ENCODE peak calls at places on chromosomes 16 and 17, in five cellular contexts. E is HepG2, K is GM12878, B is SK-N-SH, Y is K562. N is an unnamed sample.

GRCh38 chr17:10754109-10754508 is 24.3 kb upstream of the TMEM220 start:
- DNase-seq in E (peak; percentile 39), K (no peak), B (peak; percentile 65), Y (peak; percentile 18), N (peak; percentile 51)

GRCh38 chr16:676565-677297 is 1.3 kb downstream of the RHBDL1 start:
- DNase-seq in E (no peak), K (no peak), B (no peak), Y (no peak), N (no peak)

GRCh38 chr16:17817943-17818342 is 347.2 kb upstream of the XYLT1 start:
- DNase-seq in E (no peak), K (no peak), B (no peak), Y (no peak), N (no peak)

GRCh38 chr16:4330277-4330882 is 14.5 kb downstream of the GLIS2 start:
- DNase-seq in E (peak; percentile 51), K (no peak), B (peak; percentile 94), Y (peak; percentile 81), N (no peak)

GRCh38 chr17:60720763-60721531 is 43.3 kb downstream of the BCAS3 start:
- DNase-seq in E (peak; percentile 64), K (peak; percentile 24), B (peak; percentile 66), Y (peak; percentile 72), N (peak; percentile 60)

GRCh38 chr16:88671806-88672205 is 8.9 kb upstream of the MVD start:
- DNase-seq in E (no peak), K (no peak), B (no peak), Y (no peak), N (no peak)

GRCh38 chr17:2084766-2085647 is 30.1 kb downstream of the HIC1 start:
- DNase-seq in E (peak; percentile 41), K (no peak), B (peak; percentile 73), Y (no peak), N (no peak)

GRCh38 chr16:87945351-87946042 is 5.7 kb upstream of the BANP start:
- DNase-seq in E (no peak), K (no peak), B (peak; percentile 90), Y (no peak), N (peak; percentile 90)

GRCh38 chr16:88857728-88858339 is 907 bp downstream of the TRAPPC2L start:
- DNase-seq in E (peak; percentile 75), K (no peak), B (peak; percentile 88), Y (peak; percentile 89), N (peak; percentile 55)

GRCh38 chr16:86862596-86862995 is 284.2 kb downstream of the FOXL1 start:
- DNase-seq in E (no peak), K (no peak), B (no peak), Y (no peak), N (no peak)

GRCh38 chr17:55527520-55528118 is 16.4 kb upstream of the SMIM36 start:
- DNase-seq in E (peak; percentile 39), K (no peak), B (peak; percentile 74), Y (peak; percentile 57), N (peak; percentile 42)

GRCh38 chr17:35849469-35850348 is 19.0 kb downstream of the HEATR9 start:
- DNase-seq in E (peak; percentile 64), K (peak; percentile 20), B (peak; percentile 55), Y (peak; percentile 82), N (peak; percentile 33)

GRCh38 chr17:1481736-1482135 is 10.8 kb downstream of the MYO1C start:
- DNase-seq in E (no peak), K (no peak), B (no peak), Y (no peak), N (no peak)

GRCh38 chr16:2770057-2770780 is 6.9 kb downstream of the ELOB start:
- DNase-seq in E (no peak), K (no peak), B (no peak), Y (peak; percentile 69), N (no peak)

GRCh38 chr17:33756021-33756420 is 462.9 kb upstream of the ASIC2 start:
- DNase-seq in E (no peak), K (no peak), B (no peak), Y (no peak), N (no peak)

GRCh38 chr17:77741109-77741508 is 217.4 kb upstream of the TNRC6C start:
- DNase-seq in E (no peak), K (no peak), B (no peak), Y (peak; percentile 36), N (no peak)

GRCh38 chr16:73750639-73751038 is 546.0 kb upstream of the PSMD7 start:
- DNase-seq in E (no peak), K (no peak), B (no peak), Y (no peak), N (no peak)

GRCh38 chr16:74226361-74226979 is 70.1 kb upstream of the PSMD7 start:
- DNase-seq in E (no peak), K (no peak), B (peak; percentile 37), Y (peak; percentile 8), N (peak; percentile 16)

GRCh38 chr17:35893751-35894150 is 13.6 kb upstream of the CCL5 start:
- DNase-seq in E (no peak), K (no peak), B (no peak), Y (no peak), N (no peak)

GRCh38 chr17:2173005-2173404 is 118.1 kb downstream of the HIC1 start:
- DNase-seq in E (no peak), K (no peak), B (no peak), Y (no peak), N (no peak)

GRCh38 chr17:76716146-76716833 is 5.5 kb upstream of the MXRA7 start:
- DNase-seq in E (no peak), K (no peak), B (no peak), Y (peak; percentile 87), N (no peak)

GRCh38 chr17:8975091-8975707 is 9.7 kb upstream of the PIK3R5 start:
- DNase-seq in E (peak; percentile 10), K (no peak), B (no peak), Y (no peak), N (no peak)

GRCh38 chr17:8981443-8981842 is 15.9 kb upstream of the PIK3R5 start:
- DNase-seq in E (no peak), K (no peak), B (no peak), Y (no peak), N (no peak)

GRCh38 chr17:8979715-8980114 is 14.2 kb upstream of the PIK3R5 start:
- DNase-seq in E (no peak), K (no peak), B (no peak), Y (no peak), N (no peak)

DNA sequence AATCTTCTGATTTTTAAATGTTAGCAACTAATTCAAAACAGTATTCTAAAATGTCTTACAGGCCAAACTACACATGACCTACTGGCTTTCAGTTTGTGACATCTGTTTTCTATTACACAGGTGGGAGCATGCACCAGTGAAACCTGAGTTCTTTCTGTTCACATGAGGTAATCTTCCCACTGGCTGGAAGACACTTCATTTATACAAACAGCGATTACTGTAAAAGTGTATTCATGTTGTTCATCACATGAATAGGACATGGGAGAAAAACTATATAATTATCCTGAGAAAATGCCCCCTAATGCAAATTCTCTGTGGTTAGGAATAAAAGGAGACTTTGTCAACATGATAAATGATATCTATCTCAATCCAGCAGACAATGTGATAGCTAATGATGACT is 11.1 kb upstream of the PIK3R5 start:
- DNase-seq in E (no peak), K (no peak), B (no peak), Y (no peak), N (no peak)
- TF ChIP-seq YY1 in E (no peak), K (peak; percentile 39), B (no peak), Y (no peak), N (no peak)

DNA sequence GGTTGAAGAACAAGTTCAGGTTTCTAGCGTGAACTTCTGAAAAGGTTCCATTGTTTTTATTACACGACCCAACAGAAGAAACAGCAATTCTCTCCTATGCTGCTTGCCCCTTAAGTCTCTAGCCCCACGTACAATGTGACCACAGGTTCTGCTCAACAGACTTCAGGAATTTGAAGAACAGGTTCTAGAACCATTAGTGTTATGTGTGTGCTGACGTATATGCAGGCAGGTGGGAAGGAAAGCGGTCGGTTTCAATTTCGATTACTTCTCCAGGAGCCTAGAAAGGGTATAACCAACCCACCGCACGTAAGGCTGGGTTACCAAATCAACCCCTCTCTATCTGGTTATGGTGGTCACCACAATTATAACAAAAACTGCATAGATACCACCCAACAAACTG is 39.4 kb downstream of the XPO6 start:
- DNase-seq in E (no peak), K (no peak), B (no peak), Y (no peak), N (no peak)
- TF ChIP-seq ZBTB33 in E (no peak), K (no peak), B (no peak), Y (no peak), N (no peak)

GRCh38 chr17:48590603-48591161 is 641 bp upstream of the HOXB3 start:
- DNase-seq in E (no peak), K (no peak), B (no peak), Y (no peak), N (no peak)
- TF ChIP-seq YY1 in E (no peak), K (no peak), B (no peak), Y (no peak), N (no peak)

GRCh38 chr16:57675752-57676623 is 7.9 kb downstream of the ADGRG3 start:
- DNase-seq in E (no peak), K (no peak), B (no peak), Y (peak; percentile 81), N (no peak)
- TF ChIP-seq ZBTB33 in E (no peak), K (no peak), B (no peak), Y (no peak), N (no peak)

DNA sequence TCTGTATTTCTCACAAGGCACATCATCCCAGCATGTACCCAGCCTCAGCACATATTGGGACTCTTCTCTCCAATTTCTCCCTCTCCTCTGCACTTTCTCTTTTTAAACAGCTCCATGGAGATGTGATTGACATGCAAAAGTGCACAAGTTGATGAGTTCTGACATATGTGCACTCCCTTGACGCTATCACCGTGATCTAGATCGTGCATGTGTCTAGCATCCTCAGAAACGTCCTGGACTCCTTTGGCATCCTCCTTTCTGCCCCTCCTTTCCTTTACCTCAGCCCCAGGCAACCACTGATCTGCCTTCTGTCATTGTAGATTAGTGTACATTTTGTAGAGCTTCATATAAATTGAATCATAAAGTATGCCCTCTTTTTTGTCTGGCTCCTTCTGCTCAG is 108.0 kb upstream of the HSBP1 start:
- DNase-seq in E (no peak), K (no peak), B (no peak), Y (no peak), N (no peak)
- TF ChIP-seq YY1 in E (no peak), K (no peak), B (no peak), Y (no peak), N (no peak)

GRCh38 chr17:73791644-73792043 is 147.4 kb upstream of the SDK2 start:
- DNase-seq in E (no peak), K (no peak), B (no peak), Y (no peak), N (no peak)
- TF ChIP-seq ZBTB33 in E (no peak), K (no peak), B (no peak), Y (no peak), N (no peak)

GRCh38 chr16:85423186-85423550 is 190.0 kb upstream of the GSE1 start:
- DNase-seq in E (no peak), K (no peak), B (no peak), Y (no peak), N (no peak)

GRCh38 chr16:85422124-85422373 is 191.1 kb upstream of the GSE1 start:
- DNase-seq in E (no peak), K (no peak), B (no peak), Y (peak; percentile 70), N (no peak)

GRCh38 chr16:85421338-85422123 is 191.6 kb upstream of the GSE1 start:
- DNase-seq in E (no peak), K (no peak), B (no peak), Y (no peak), N (no peak)

GRCh38 chr16:85423631-85424030 is 189.5 kb upstream of the GSE1 start:
- DNase-seq in E (no peak), K (no peak), B (no peak), Y (no peak), N (no peak)

GRCh38 chr16:85422374-85423185 is 190.5 kb upstream of the GSE1 start:
- DNase-seq in E (peak; percentile 92), K (no peak), B (no peak), Y (peak; percentile 45), N (no peak)
- TF ChIP-seq YY1 in E (peak; percentile 56), K (no peak), B (no peak), Y (no peak), N (no peak)

N was measured in HCT116.